ENCODE peak calls at places on chromosomes 4 and X, in nine cellular contexts. E is colonic mucosa, M is heart left ventricle, T is left ventricle myocardium inferior, R is suprapubic skin, F is hepatocyte, S is left lung, Q is H9, O is Panc1. G is an unnamed sample.
A peak's percentile ranks its signal among the peaks of the same experiment; 100 is the strongest.

GRCh38 chr4:33453916-33454315 is 2733.7 kb downstream of the PCDH7 start:
- DNase-seq in E (no peak), M (no peak), T (no peak), R (no peak), F (no peak), S (no peak), Q (no peak), O (no peak), G (no peak)

GRCh38 chrX:141642979-141643378 is 53.5 kb downstream of the SPANXA2 start:
- DNase-seq in E (no peak), M (no peak), T (no peak), R (no peak), F (no peak), S (no peak), Q (no peak), O (no peak), G (no peak)

GRCh38 chr4:183175631-183176232 is 76.7 kb downstream of the WWC2 start:
- DNase-seq in E (no peak), M (no peak), T (no peak), R (no peak), F (no peak), S (no peak), Q (no peak), O (no peak), G (no peak)

GRCh38 chr4:54063224-54063623 is 1.2 kb downstream of the CHIC2 start:
- DNase-seq in E (no peak), M (no peak), T (no peak), R (no peak), F (no peak), S (no peak), Q (no peak), O (no peak), G (no peak)

GRCh38 chrX:42664706-42665105 is 113.3 kb downstream of the PPP1R2C start:
- DNase-seq in E (no peak), M (no peak), T (no peak), R (no peak), F (no peak), S (no peak), Q (no peak), O (no peak), G (no peak)

GRCh38 chr4:17811078-17811603 is 362 bp downstream of the NCAPG start:
- DNase-seq in E (peak; percentile 41), M (no peak), T (peak; percentile 16), R (peak; percentile 77), F (no peak), S (peak; percentile 47), Q (no peak), O (no peak), G (no peak)

GRCh38 chrX:69503835-69504625 is at the start of gene NALF2:
- DNase-seq in E (peak; percentile 45), M (peak; percentile 60), T (peak; percentile 49), R (no peak), F (peak; percentile 79), S (peak; percentile 46), Q (peak; percentile 84), O (no peak), G (peak; percentile 33)

GRCh38 chr4:1239141-1239948 is 9.6 kb downstream of the CTBP1 start:
- DNase-seq in E (no peak), M (no peak), T (peak; percentile 12), R (peak; percentile 69), F (no peak), S (peak; percentile 29), Q (no peak), O (no peak), G (no peak)

GRCh38 chr4:73527196-73527595 is 45.7 kb downstream of the AFM start:
- DNase-seq in E (no peak), M (no peak), T (no peak), R (no peak), F (no peak), S (no peak), Q (no peak), O (no peak), G (no peak)

GRCh38 chr4:83335691-83336090 is 1.0 kb upstream of the HPSE start:
- DNase-seq in E (peak; percentile 20), M (no peak), T (no peak), R (no peak), F (no peak), S (no peak), Q (no peak), O (no peak), G (no peak)

GRCh38 chr4:76554630-76555029 is 119.6 kb downstream of the SHROOM3 start:
- DNase-seq in E (no peak), M (no peak), T (no peak), R (no peak), F (no peak), S (no peak), Q (no peak), O (no peak), G (no peak)

GRCh38 chrX:23394421-23394820 is 59.8 kb downstream of the PTCHD1 start:
- DNase-seq in E (peak; percentile 22), M (no peak), T (no peak), R (no peak), F (no peak), S (no peak), Q (no peak), O (no peak), G (no peak)

GRCh38 chr4:52100062-52100461 is 49.0 kb downstream of the SPATA18 start:
- DNase-seq in E (no peak), M (no peak), T (no peak), R (no peak), F (no peak), S (no peak), Q (no peak), O (no peak), G (no peak)

GRCh38 chr4:151100517-151100916 is 1.1 kb downstream of the RPS3A start:
- DNase-seq in E (no peak), M (no peak), T (no peak), R (no peak), F (no peak), S (no peak), Q (no peak), O (no peak), G (no peak)

GRCh38 chrX:152958047-152958446 is 35.9 kb downstream of the PNMA5 start:
- DNase-seq in E (no peak), M (no peak), T (no peak), R (no peak), F (no peak), S (no peak), Q (no peak), O (no peak), G (no peak)

GRCh38 chr4:5893013-5893580 is at the start of gene CRMP1:
- DNase-seq in E (no peak), M (no peak), T (no peak), R (no peak), F (peak; percentile 51), S (no peak), Q (peak; percentile 84), O (no peak), G (no peak)
- H3K27me3 ChIP-seq in E (peaks cover 45% of the 10 kb centered on the region), M (peaks cover 52% of the 10 kb centered on the region), T (peaks cover 98% of the 10 kb centered on the region), R (peaks cover 99% of the 10 kb centered on the region), F (peaks cover 86% of the 10 kb centered on the region), S (peaks cover 54% of the 10 kb centered on the region), Q (peaks cover 18% of the 10 kb centered on the region), O (peaks cover 6% of the 10 kb centered on the region), G (peaks cover 42% of the 10 kb centered on the region)

DNA sequence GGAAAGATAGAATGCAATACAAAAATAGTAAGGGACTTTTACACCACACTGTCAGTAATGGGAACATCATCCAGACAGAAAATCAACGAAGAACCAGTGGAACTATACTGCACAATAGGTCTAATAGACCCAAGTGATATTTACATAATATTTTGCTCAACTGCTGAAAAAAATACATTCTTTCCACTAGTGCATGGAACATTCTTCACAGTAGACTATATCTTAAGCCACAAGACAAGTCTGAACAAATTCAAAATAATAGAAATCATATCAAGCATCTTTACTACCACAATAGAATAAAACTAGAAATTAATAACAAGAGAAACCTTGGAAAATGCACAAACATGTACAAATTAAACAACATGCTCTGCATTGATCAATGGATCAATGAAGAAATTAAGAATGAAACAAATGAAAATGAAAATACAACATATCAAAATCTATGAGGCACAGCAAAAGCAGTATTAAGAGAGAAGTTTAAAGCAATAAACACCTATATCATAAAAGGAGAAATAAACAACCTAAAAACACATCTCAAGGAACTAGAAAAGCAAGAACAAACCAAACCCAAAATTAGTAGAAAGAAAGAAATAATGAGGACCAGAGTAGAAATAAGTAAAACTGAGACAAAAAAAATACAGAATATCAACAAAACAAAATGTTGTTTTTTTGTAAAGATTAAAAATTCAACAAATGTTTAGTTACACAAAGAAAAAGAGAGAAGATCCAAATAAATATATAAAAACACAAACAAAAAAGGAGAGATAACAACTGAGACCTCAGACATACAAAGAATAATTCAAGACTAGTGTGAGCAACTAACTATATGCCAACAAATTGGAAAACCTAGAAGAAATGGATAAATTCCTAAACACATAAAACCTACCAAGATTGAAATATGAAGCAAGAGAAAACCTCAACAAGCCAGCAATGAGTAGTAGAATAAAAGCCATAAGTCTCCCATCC is 51.5 kb upstream of the ANTXR2 start:
- DNase-seq in E (no peak), M (no peak), T (no peak), R (no peak), F (no peak), S (no peak), Q (no peak), O (no peak), G (no peak)
- TF ChIP-seq CTCF in E (no peak), M (no peak), T (no peak), R (no peak), F (no peak), S (no peak), Q (no peak), O (no peak), G (no peak)

GRCh38 chr4:80270321-80270720 is 3.9 kb downstream of the FGF5 start:
- DNase-seq in E (no peak), M (no peak), T (no peak), R (no peak), F (no peak), S (no peak), Q (no peak), O (no peak), G (no peak)

GRCh38 chr4:80268936-80269335 is 2.5 kb downstream of the FGF5 start:
- DNase-seq in E (no peak), M (no peak), T (no peak), R (no peak), F (no peak), S (no peak), Q (no peak), O (no peak), G (no peak)

GRCh38 chr4:80268081-80268823 is 1.8 kb downstream of the FGF5 start:
- DNase-seq in E (no peak), M (no peak), T (no peak), R (no peak), F (peak; percentile 13), S (no peak), Q (peak; percentile 58), O (no peak), G (no peak)

GRCh38 chr4:80266902-80267380 is 477 bp downstream of the FGF5 start:
- DNase-seq in E (no peak), M (no peak), T (no peak), R (no peak), F (peak; percentile 11), S (no peak), Q (peak; percentile 68), O (no peak), G (no peak)

GRCh38 chr4:80271806-80272205 is 5.3 kb downstream of the FGF5 start:
- DNase-seq in E (no peak), M (no peak), T (no peak), R (no peak), F (no peak), S (no peak), Q (no peak), O (no peak), G (no peak)
- H3K27me3 ChIP-seq in E (peaks cover 15% of the 10 kb centered on the region), M (no peaks in the 10 kb centered on the region), T (peaks cover 46% of the 10 kb centered on the region), R (peaks cover 44% of the 10 kb centered on the region), F (peaks cover 54% of the 10 kb centered on the region), S (peaks cover 25% of the 10 kb centered on the region), Q (peaks cover 30% of the 10 kb centered on the region), O (peaks cover 3% of the 10 kb centered on the region), G (peaks cover 5% of the 10 kb centered on the region)

GRCh38 chr4:128220286-128221235 is 67.1 kb downstream of the PGRMC2 start:
- DNase-seq in E (no peak), M (no peak), T (no peak), R (no peak), F (no peak), S (no peak), Q (no peak), O (no peak), G (no peak)
- TF ChIP-seq CTCF in E (no peak), M (no peak), T (peak; percentile 48), R (no peak), F (peak; percentile 33), S (no peak), Q (peak; percentile 56), O (peak; percentile 32), G (no peak)